ENCODE peak calls at places on chromosomes 3 and 15, in six cellular contexts. C is neuronal stem cell, N is H1, H is IMR-90, T is mesenchymal stem cell, P is trophoblast cell. E is an unnamed sample.

GRCh38 chr3:114442251-114442650 is 148.4 kb downstream of the TIGIT start:
- DNase-seq in C (no peak), N (no peak), P (peak), T (peak), H (peak), E (no peak)

GRCh38 chr3:126277629-126278378 is 79.4 kb downstream of the KLF15 start:
- DNase-seq in P (peak), C (no peak), T (no peak), H (no peak), N (no peak), E (no peak)

GRCh38 chr3:35071768-35072167 is 567.6 kb upstream of the ARPP21 start:
- DNase-seq in N (no peak), H (no peak), C (no peak), T (no peak), P (no peak), E (no peak)

GRCh38 chr3:159787794-159788205 is 200.8 kb upstream of the IL12A start:
- DNase-seq in P (peak), H (peak), T (peak), N (no peak), C (no peak), E (no peak)

GRCh38 chr3:125679258-125679657 is 84.0 kb upstream of the OSBPL11 start:
- DNase-seq in T (no peak), N (no peak), C (no peak), P (peak), H (no peak), E (no peak)

GRCh38 chr3:100615684-100616083 is 6.3 kb downstream of the ADGRG7 start:
- DNase-seq in N (no peak), T (no peak), P (no peak), C (no peak), H (peak), E (no peak)

GRCh38 chr3:57934373-57934772 is 73.8 kb upstream of the FLNB start:
- DNase-seq in H (no peak), N (no peak), T (no peak), C (no peak), P (peak), E (no peak)

GRCh38 chr15:63502137-63502801 is 2.1 kb upstream of the USP3 start:
- DNase-seq in H (peak), N (no peak), P (peak), C (no peak), T (peak), E (no peak)

GRCh38 chr3:142270407-142270806 is 45.0 kb upstream of the GK5 start:
- DNase-seq in C (no peak), N (no peak), P (no peak), H (no peak), T (no peak), E (no peak)

GRCh38 chr15:67783303-67783702 is 42.0 kb upstream of the SKOR1 start:
- DNase-seq in N (no peak), C (no peak), H (no peak), P (no peak), T (no peak), E (no peak)

GRCh38 chr3:45795882-45796765 is at the start of gene SLC6A20:
- DNase-seq in C (peak), T (no peak), N (no peak), P (peak), H (no peak), E (peak)

GRCh38 chr15:52134502-52135144 is 22.0 kb upstream of the BCL2L10 start:
- DNase-seq in P (no peak), N (no peak), H (no peak), C (no peak), T (no peak), E (no peak)

GRCh38 chr3:171915275-171915674 is 72.1 kb downstream of the TMEM212 start:
- DNase-seq in N (no peak), T (no peak), P (no peak), C (no peak), H (no peak), E (no peak)

GRCh38 chr15:56950979-56951378 is 32.5 kb downstream of the TCF12 start:
- DNase-seq in H (no peak), C (no peak), N (no peak), T (no peak), P (no peak), E (no peak)

GRCh38 chr3:99856437-99857220 is 39.0 kb downstream of the CMSS1 start:
- DNase-seq in T (no peak), C (no peak), N (no peak), H (peak), P (no peak), E (no peak)

GRCh38 chr3:107506458-107506857 is 16.3 kb upstream of the BBX start:
- DNase-seq in P (peak), T (peak), H (peak), N (no peak), C (no peak), E (no peak)

GRCh38 chr15:68775671-68776476 is 44.8 kb downstream of the ANP32A start:
- DNase-seq in C (no peak), H (peak), T (no peak), P (no peak), N (no peak), E (no peak)

GRCh38 chr3:73669268-73669667 is 44.5 kb upstream of the PDZRN3 start:
- DNase-seq in P (peak), N (no peak), C (no peak), T (peak), H (peak), E (no peak)

GRCh38 chr3:129614435-129614834 is 8.0 kb upstream of the PLXND1 start:
- DNase-seq in P (no peak), N (no peak), T (no peak), C (no peak), H (no peak), E (no peak)

GRCh38 chr3:102673271-102674115 is 238.7 kb downstream of the ZPLD1 start:
- DNase-seq in C (peak), H (peak), P (peak), T (peak), N (peak), E (peak)

GRCh38 chr3:129686941-129687340 is 80.5 kb upstream of the PLXND1 start:
- DNase-seq in H (no peak), T (no peak), P (no peak), C (no peak), N (no peak), E (no peak)

GRCh38 chr15:33026614-33027013 is 167.9 kb downstream of the FMN1 start:
- DNase-seq in P (peak), H (no peak), N (no peak), T (no peak), C (no peak), E (no peak)

GRCh38 chr3:84998545-84998944 is 39.8 kb downstream of the CADM2 start:
- DNase-seq in H (no peak), P (no peak), N (no peak), T (no peak), C (no peak), E (no peak)

GRCh38 chr3:154818676-154819255 is 261.4 kb upstream of the MME start:
- DNase-seq in T (peak), C (no peak), N (no peak), P (no peak), H (no peak), E (no peak)

GRCh38 chr3:37872413-37873160 is 10.9 kb downstream of the CTDSPL start:
- DNase-seq in P (no peak), H (no peak), N (no peak), C (no peak), T (peak), E (no peak)

GRCh38 chr3:126858887-126859286 is 124.0 kb upstream of the PLXNA1 start:
- DNase-seq in P (peak), T (peak), C (no peak), N (no peak), H (peak), E (no peak)

GRCh38 chr15:74365619-74366445 is 1.6 kb downstream of the CYP11A1 start:
- DNase-seq in T (peak), N (no peak), C (peak), P (peak), H (peak), E (peak)

GRCh38 chr15:39598186-39598850 is 17.4 kb downstream of the THBS1 start:
- DNase-seq in P (no peak), C (no peak), N (no peak), T (peak), H (peak), E (no peak)

GRCh38 chr15:70627734-70628541 is 135.4 kb downstream of the UACA start:
- DNase-seq in H (no peak), T (no peak), P (no peak), C (no peak), N (no peak), E (no peak)

GRCh38 chr3:190024912-190025311 is 95.8 kb downstream of the P3H2 start:
- DNase-seq in C (no peak), H (peak), P (no peak), T (peak), N (no peak), E (no peak)
- H3K14ac ChIP-seq in C (no peak), H (peak), P (no peak), T (no peak), N (no peak), E (no peak)

GRCh38 chr15:79296583-79296982 is 14.1 kb downstream of the ANKRD34C start:
- DNase-seq in T (no peak), N (no peak), H (no peak), C (no peak), P (no peak), E (no peak)
- H3K14ac ChIP-seq in T (no peak), N (no peak), H (no peak), C (no peak), P (no peak), E (no peak)

DNA sequence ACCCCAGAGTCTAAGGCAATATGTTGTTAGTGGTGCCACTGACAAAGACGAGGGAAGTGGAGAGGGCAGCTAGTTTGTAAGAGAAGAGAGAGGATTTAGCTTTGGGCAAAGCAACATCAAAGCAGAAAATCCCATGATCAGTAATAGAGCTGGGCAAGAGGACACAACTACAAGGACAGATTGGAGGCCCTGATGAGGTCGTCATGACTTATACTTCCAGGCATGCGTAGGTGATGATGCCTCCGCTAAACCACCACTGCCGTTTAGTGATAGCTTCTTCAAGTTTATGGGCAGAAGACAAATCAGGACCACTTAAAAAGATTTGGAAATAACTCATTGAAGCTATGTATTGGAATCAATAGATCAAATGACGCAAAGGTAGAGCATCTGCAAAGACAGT is 2.6 kb downstream of the HRG start:
- DNase-seq in C (no peak), T (no peak), N (no peak), H (no peak), P (no peak), E (no peak)
- H3K14ac ChIP-seq in C (no peak), T (no peak), N (no peak), H (no peak), P (no peak), E (no peak)

DNA sequence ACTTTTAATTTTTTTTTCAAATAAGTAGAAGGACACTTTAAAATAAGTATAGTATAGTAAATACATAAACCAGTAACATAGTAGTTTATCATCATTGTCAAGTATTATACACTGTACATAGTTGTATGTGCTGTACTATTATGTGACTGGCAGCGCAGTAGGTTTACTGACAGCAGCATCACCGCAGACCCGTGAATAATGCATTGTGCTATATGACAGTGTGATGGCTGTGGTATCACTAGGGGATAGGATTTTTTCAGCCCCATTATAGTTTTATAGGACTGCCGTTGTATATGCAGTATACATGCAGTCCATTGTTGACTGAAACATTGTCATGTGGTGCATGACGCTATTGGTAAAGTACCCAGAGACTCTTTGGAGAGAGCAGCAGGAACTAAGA is 306.5 kb downstream of the SQOR start:
- DNase-seq in P (no peak), N (no peak), T (no peak), H (no peak), C (no peak), E (no peak)
- H3K14ac ChIP-seq in P (no peak), N (no peak), T (no peak), H (no peak), C (no peak), E (no peak)

GRCh38 chr15:28868744-28869143 is 17.0 kb upstream of the APBA2 start:
- DNase-seq in P (no peak), T (no peak), H (no peak), N (no peak), C (no peak), E (no peak)
- H3K14ac ChIP-seq in P (no peak), T (no peak), H (no peak), N (no peak), C (no peak), E (no peak)

GRCh38 chr3:14832975-14833722 is 14.4 kb downstream of the FGD5 start:
- DNase-seq in P (no peak), N (no peak), T (no peak), H (no peak), C (no peak), E (no peak)
- H3K14ac ChIP-seq in P (no peak), N (no peak), T (no peak), H (no peak), C (no peak), E (no peak)

GRCh38 chr3:155991291-155991690 is 120.8 kb downstream of the GMPS start:
- DNase-seq in H (no peak), N (no peak), T (no peak), P (no peak), C (no peak), E (no peak)

GRCh38 chr3:155991847-155992246 is 121.4 kb downstream of the GMPS start:
- DNase-seq in P (peak), N (no peak), C (no peak), T (no peak), H (no peak), E (no peak)

GRCh38 chr3:155995525-155996370 is 124.6 kb upstream of the KCNAB1 start:
- DNase-seq in C (peak), T (peak), N (no peak), H (peak), P (peak), E (no peak)
- H3K14ac ChIP-seq in C (no peak), T (no peak), N (no peak), H (no peak), P (no peak), E (no peak)